ENCODE peak calls at places on chromosomes 2 and 18, in four cellular contexts. One of them, this sample, is unnamed.

GRCh38 chr2:191222507-191222906 is 22.7 kb upstream of the MYO1B start:
- DNase-seq in mucosa of descending colon: no peak
- DNase-seq in occipital lobe: no peak
- DNase-seq in M059J: no peak
- DNase-seq in this sample: no peak

GRCh38 chr18:21452808-21453511 is 147.5 kb downstream of the ESCO1 start:
- DNase-seq in mucosa of descending colon: no peak
- DNase-seq in occipital lobe: no peak
- DNase-seq in M059J: no peak
- DNase-seq in this sample: no peak

GRCh38 chr18:28045176-28045810 is 131.6 kb downstream of the CDH2 start:
- DNase-seq in mucosa of descending colon: no peak
- DNase-seq in occipital lobe: no peak
- DNase-seq in M059J: peak
- DNase-seq in this sample: no peak

GRCh38 chr18:78563110-78563509 is 416.5 kb upstream of the SALL3 start:
- DNase-seq in mucosa of descending colon: no peak
- DNase-seq in occipital lobe: no peak
- DNase-seq in M059J: no peak
- DNase-seq in this sample: no peak

GRCh38 chr2:226699321-226699720 is 100.3 kb downstream of the IRS1 start:
- DNase-seq in mucosa of descending colon: peak
- DNase-seq in occipital lobe: no peak
- DNase-seq in M059J: peak
- DNase-seq in this sample: no peak

GRCh38 chr18:35497006-35497333 is 790 bp downstream of the INO80C start:
- DNase-seq in mucosa of descending colon: peak
- DNase-seq in occipital lobe: no peak
- DNase-seq in M059J: no peak
- DNase-seq in this sample: no peak

GRCh38 chr2:71358931-71359671 is 27.5 kb downstream of the ZNF638 start:
- DNase-seq in mucosa of descending colon: no peak
- DNase-seq in occipital lobe: peak
- DNase-seq in M059J: peak
- DNase-seq in this sample: no peak

GRCh38 chr2:7180641-7181370 is 263.6 kb downstream of the RNF144A start:
- DNase-seq in mucosa of descending colon: no peak
- DNase-seq in occipital lobe: no peak
- DNase-seq in M059J: peak
- DNase-seq in this sample: no peak

GRCh38 chr2:10912076-10912731 is 470 bp downstream of the KCNF1 start:
- DNase-seq in mucosa of descending colon: no peak
- DNase-seq in occipital lobe: no peak
- DNase-seq in M059J: no peak
- DNase-seq in this sample: no peak

GRCh38 chr2:32427672-32428622 is 71.1 kb downstream of the BIRC6 start:
- DNase-seq in mucosa of descending colon: no peak
- DNase-seq in occipital lobe: no peak
- DNase-seq in M059J: peak
- DNase-seq in this sample: no peak

GRCh38 chr18:35582899-35583558 is 1.5 kb downstream of the GALNT1 start:
- DNase-seq in mucosa of descending colon: no peak
- DNase-seq in occipital lobe: no peak
- DNase-seq in M059J: peak
- DNase-seq in this sample: peak

GRCh38 chr2:190571666-190572065 is 37.1 kb upstream of the NEMP2 start:
- DNase-seq in mucosa of descending colon: no peak
- DNase-seq in occipital lobe: no peak
- DNase-seq in M059J: peak
- DNase-seq in this sample: no peak

GRCh38 chr2:112493858-112494648 is 12.1 kb downstream of the TTL start:
- DNase-seq in mucosa of descending colon: no peak
- DNase-seq in occipital lobe: no peak
- DNase-seq in M059J: peak
- DNase-seq in this sample: peak

GRCh38 chr2:20304411-20304810 is 46.2 kb downstream of the PUM2 start:
- DNase-seq in mucosa of descending colon: no peak
- DNase-seq in occipital lobe: no peak
- DNase-seq in M059J: no peak
- DNase-seq in this sample: no peak

GRCh38 chr2:120224735-120225548 is 1.7 kb upstream of the TMEM185B start:
- DNase-seq in mucosa of descending colon: no peak
- DNase-seq in occipital lobe: no peak
- DNase-seq in M059J: no peak
- DNase-seq in this sample: no peak

GRCh38 chr2:131015764-131016163 is 77.5 kb downstream of the FAM168B start:
- DNase-seq in mucosa of descending colon: no peak
- DNase-seq in occipital lobe: no peak
- DNase-seq in M059J: no peak
- DNase-seq in this sample: no peak

GRCh38 chr2:137435176-137435575 is 529.1 kb upstream of the HNMT start:
- DNase-seq in mucosa of descending colon: no peak
- DNase-seq in occipital lobe: no peak
- DNase-seq in M059J: peak
- DNase-seq in this sample: no peak

GRCh38 chr2:88090446-88091283 is 23.0 kb downstream of the SMYD1 start:
- DNase-seq in mucosa of descending colon: no peak
- DNase-seq in occipital lobe: peak
- DNase-seq in M059J: no peak
- DNase-seq in this sample: no peak

GRCh38 chr2:203328735-203329549 is 748 bp downstream of the ABI2 start:
- DNase-seq in mucosa of descending colon: peak
- DNase-seq in occipital lobe: peak
- DNase-seq in M059J: peak
- DNase-seq in this sample: peak

GRCh38 chr2:10514743-10515142 is 66.6 kb upstream of the ODC1 start:
- DNase-seq in mucosa of descending colon: no peak
- DNase-seq in occipital lobe: no peak
- DNase-seq in M059J: peak
- DNase-seq in this sample: peak

This sample was measured in PC-9.